ENCODE peak calls at places on chromosomes 2 and 18, in five cellular contexts. Q is iPS DF 6.9, F is MV-4-11, Y is NCI-H510A treated with DMSO at 0.1 percent for 48 hours, H is C1 segment of cervical spinal cord. Z is an unnamed sample.

GRCh38 chr2:67013821-67014220 is 383.3 kb upstream of the ETAA1 start:
- DNase-seq in Y (no peak), Q (no peak), H (no peak), F (no peak), Z (no peak)

GRCh38 chr2:205759286-205759685 is 77.0 kb downstream of the NRP2 start:
- DNase-seq in H (no peak), F (no peak), Y (no peak), Q (no peak), Z (no peak)

GRCh38 chr2:127074936-127075335 is 32.0 kb downstream of the BIN1 start:
- DNase-seq in H (no peak), Q (no peak), F (no peak), Y (no peak), Z (no peak)

GRCh38 chr2:170369894-170370293 is 191.9 kb downstream of the MYO3B start:
- DNase-seq in Y (peak), Q (no peak), H (no peak), F (peak), Z (peak)

GRCh38 chr18:10168477-10168876 is 254.7 kb downstream of the VAPA start:
- DNase-seq in H (no peak), Y (no peak), Q (no peak), F (no peak), Z (no peak)

GRCh38 chr2:38187416-38188127 is 111.6 kb upstream of the CYP1B1 start:
- DNase-seq in F (no peak), Q (no peak), Y (no peak), H (no peak), Z (peak)

GRCh38 chr2:64696631-64697030 is 42.9 kb upstream of the SERTAD2 start:
- DNase-seq in H (no peak), Y (no peak), F (no peak), Q (no peak), Z (no peak)

GRCh38 chr2:48854681-48855080 is 99.2 kb upstream of the LHCGR start:
- DNase-seq in F (no peak), H (no peak), Q (no peak), Y (no peak), Z (no peak)

GRCh38 chr2:156459720-156460119 is 23.5 kb downstream of the GPD2 start:
- DNase-seq in Y (no peak), H (no peak), Q (no peak), F (no peak), Z (no peak)

GRCh38 chr2:106708189-106708588 is 177.8 kb downstream of the ST6GAL2 start:
- DNase-seq in Q (no peak), F (no peak), Y (no peak), H (no peak), Z (no peak)

GRCh38 chr2:15905267-15905645 is 35.1 kb upstream of the MYCN start:
- DNase-seq in F (no peak), Q (no peak), H (no peak), Y (no peak), Z (no peak)

GRCh38 chr18:23453657-23454011 is 547 bp downstream of the RIOK3 start:
- DNase-seq in Y (no peak), F (no peak), H (no peak), Q (no peak), Z (peak)

GRCh38 chr2:227570615-227571014 is 28.1 kb upstream of the SCYGR2 start:
- DNase-seq in Q (no peak), H (no peak), F (no peak), Y (no peak), Z (no peak)

GRCh38 chr2:96090181-96090500 is 26.2 kb downstream of the ADRA2B start:
- DNase-seq in F (no peak), H (no peak), Y (no peak), Q (no peak), Z (no peak)

GRCh38 chr18:365651-366050 is 97.8 kb upstream of the THOC1 start:
- DNase-seq in Q (no peak), H (no peak), Y (no peak), F (no peak), Z (no peak)

GRCh38 chr2:145043399-145043834 is 523.5 kb upstream of the ZEB2 start:
- DNase-seq in F (peak), Y (no peak), H (no peak), Q (no peak), Z (no peak)

GRCh38 chr2:154452906-154453493 is 245.5 kb upstream of the KCNJ3 start:
- DNase-seq in Y (no peak), F (peak), H (no peak), Q (no peak), Z (peak)

GRCh38 chr2:174546519-174547506 is 50.8 kb downstream of the WIPF1 start:
- DNase-seq in Q (peak), H (no peak), F (peak), Y (peak), Z (peak)

GRCh38 chr2:188870289-188870688 is 103.9 kb upstream of the COL3A1 start:
- DNase-seq in Q (no peak), F (peak), Y (no peak), H (no peak), Z (peak)

GRCh38 chr18:9874730-9875129 is 11.0 kb upstream of the TXNDC2 start:
- DNase-seq in F (no peak), H (no peak), Y (no peak), Q (no peak), Z (no peak)